ENCODE peak calls at places on chromosomes 2 and 18, in seven cellular contexts. F, L, N, Z, S, P and O are unnamed samples.

GRCh38 chr2:40466332-40466731 is 14.4 kb upstream of the SLC8A1 start:
- DNase-seq in F (no peak), S (no peak), Z (no peak), L (no peak), P (no peak), N (no peak), O (no peak)

GRCh38 chr2:173876833-173877413 is 88.2 kb downstream of the SP3 start:
- DNase-seq in N (no peak), F (no peak), Z (no peak), L (no peak), S (no peak), P (no peak), O (no peak)

GRCh38 chr2:170972508-170973224 is 43.6 kb downstream of the GORASP2 start:
- DNase-seq in L (no peak), Z (no peak), S (no peak), N (no peak), F (no peak), P (no peak), O (no peak)

GRCh38 chr2:240433973-240434727 is 1.3 kb upstream of the GPC1 start:
- DNase-seq in N (peak; percentile 81), S (no peak), P (peak; percentile 74), Z (peak; percentile 69), F (peak; percentile 16), L (peak; percentile 98), O (peak; percentile 98)

GRCh38 chr2:237529452-237530402 is 36.6 kb upstream of the PRLH start:
- DNase-seq in Z (peak; percentile 23), F (no peak), L (no peak), P (no peak), N (no peak), S (no peak), O (no peak)

GRCh38 chr2:101258804-101259203 is 6.1 kb downstream of the CNOT11 start:
- DNase-seq in P (no peak), Z (no peak), L (no peak), N (no peak), S (no peak), F (no peak), O (no peak)

GRCh38 chr2:30232027-30232800 is 880 bp downstream of the LBH start:
- DNase-seq in Z (peak; percentile 63), S (peak; percentile 47), L (peak; percentile 39), P (peak; percentile 79), F (peak; percentile 53), N (no peak), O (no peak)

GRCh38 chr2:54845514-54845913 is 122.1 kb downstream of the EML6 start:
- DNase-seq in N (no peak), L (no peak), F (no peak), Z (no peak), S (no peak), P (no peak), O (no peak)

GRCh38 chr2:10276481-10277292 is 26.0 kb upstream of the HPCAL1 start:
- DNase-seq in L (no peak), N (no peak), S (no peak), Z (no peak), P (peak; percentile 67), F (no peak), O (no peak)

GRCh38 chr2:39696072-39696471 is 30.4 kb downstream of the TMEM178A start:
- DNase-seq in Z (no peak), P (no peak), S (no peak), N (peak; percentile 80), L (peak; percentile 9), F (no peak), O (no peak)

GRCh38 chr2:68776124-68776523 is 41.5 kb downstream of the ARHGAP25 start:
- DNase-seq in P (no peak), L (no peak), F (no peak), Z (no peak), N (no peak), S (no peak), O (no peak)

GRCh38 chr2:121633463-121633862 is 15.8 kb downstream of the CLASP1 start:
- DNase-seq in F (no peak), N (no peak), P (no peak), Z (no peak), S (no peak), L (no peak), O (no peak)

GRCh38 chr2:232884549-232885263 is 14.6 kb downstream of the SNORC start:
- DNase-seq in F (peak; percentile 5), N (no peak), P (peak; percentile 45), Z (no peak), L (no peak), S (no peak), O (no peak)

GRCh38 chr2:216082805-216083204 is 1.1 kb downstream of the TMEM169 start:
- DNase-seq in P (no peak), N (no peak), S (no peak), Z (peak; percentile 41), F (no peak), L (no peak), O (no peak)

GRCh38 chr2:218540015-218540414 is 28.1 kb downstream of the USP37 start:
- DNase-seq in N (peak; percentile 23), F (no peak), S (no peak), L (no peak), P (no peak), Z (no peak), O (no peak)

GRCh38 chr2:111032721-111033532 is 87.8 kb upstream of the BCL2L11 start:
- DNase-seq in S (peak; percentile 53), N (no peak), P (no peak), L (peak; percentile 69), Z (no peak), F (no peak), O (no peak)

DNA sequence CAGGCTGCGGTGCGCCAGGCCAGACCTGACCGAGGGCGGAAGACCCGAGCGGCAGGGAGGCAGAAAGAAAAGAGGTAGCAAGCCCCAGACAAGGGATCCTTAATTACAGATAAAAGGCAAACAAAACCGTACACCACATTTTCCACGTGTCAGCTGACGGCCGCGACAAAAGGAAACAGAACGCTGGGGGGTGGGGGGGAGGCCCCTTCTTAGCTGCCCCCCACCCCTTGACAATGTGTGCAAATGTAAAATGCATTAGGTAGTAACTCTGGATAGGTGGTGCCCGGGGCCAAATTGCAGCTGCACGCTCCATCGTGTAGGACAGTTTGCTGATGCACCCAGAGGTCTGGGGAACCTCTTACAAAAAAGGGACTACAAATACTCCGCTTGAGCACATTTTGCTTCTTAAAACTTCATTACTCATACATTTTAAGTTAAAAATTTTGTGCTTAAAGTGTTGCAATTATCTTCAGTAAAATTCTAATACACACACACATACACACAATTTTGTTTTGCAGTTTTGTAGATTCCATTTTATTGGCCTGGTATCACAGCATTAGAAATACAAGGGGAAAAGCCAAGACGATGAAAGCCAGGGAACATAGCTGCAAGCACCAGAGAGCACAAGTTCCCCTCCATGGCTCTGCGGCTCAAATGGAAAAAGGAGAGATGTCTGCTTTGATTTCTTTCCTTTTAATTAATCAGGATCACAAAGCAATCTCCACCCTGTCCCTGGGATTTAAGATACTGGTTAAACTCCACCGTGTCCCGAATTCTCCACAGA is 582.2 kb downstream of the ZEB2 start:
- DNase-seq in P (no peak), N (no peak), Z (peak; percentile 30), F (no peak), S (no peak), L (no peak), O (no peak)
- H3K27ac ChIP-seq in P (no peak overlapping the region), N (no peak overlapping the region), Z (peak overlapping the region; percentile 47), F (peak overlapping the region; percentile 73), S (peak overlapping the region; percentile 78), L (no peak overlapping the region), O (no peak overlapping the region)

DNA sequence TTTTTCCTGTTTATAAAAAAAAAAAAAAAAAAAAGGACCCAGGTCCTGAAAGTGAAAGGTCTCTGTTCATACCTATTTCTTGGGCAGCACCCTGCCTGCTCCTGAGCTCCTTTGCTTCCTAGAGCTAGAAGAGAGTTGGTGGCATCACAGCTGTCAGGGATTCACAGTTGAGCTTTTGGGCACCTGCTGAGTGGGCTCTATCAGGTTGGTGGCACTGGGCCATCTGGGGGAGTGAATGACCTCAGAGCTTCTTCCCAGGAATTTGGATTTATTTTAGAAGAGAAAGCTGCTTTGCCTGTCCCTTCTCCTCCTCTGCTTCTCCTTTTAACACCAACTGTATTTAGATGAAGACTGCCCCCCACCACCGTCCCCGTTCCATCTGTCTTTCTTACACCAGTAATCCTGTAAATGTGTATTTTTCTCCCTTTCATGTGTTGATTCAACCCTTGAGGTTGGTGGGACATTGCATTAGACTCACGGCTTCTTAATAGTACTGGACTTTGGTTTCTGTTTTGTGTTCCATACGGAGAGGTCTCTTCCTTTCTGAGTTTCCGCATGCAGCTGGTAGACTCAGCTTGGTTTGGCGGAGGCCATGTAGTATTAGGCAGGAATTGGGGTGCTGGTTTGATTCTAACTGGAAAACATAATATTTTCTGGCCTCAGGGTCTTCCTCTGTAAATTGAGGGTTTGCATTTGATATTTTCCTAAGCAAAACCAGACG is 7.6 kb upstream of the MGAT5 start:
- DNase-seq in L (no peak), S (no peak), Z (no peak), F (no peak), N (no peak), P (no peak), O (no peak)
- H3K27ac ChIP-seq in L (no peak overlapping the region), S (peak overlapping the region; percentile 44), Z (no peak overlapping the region), F (peak overlapping the region; percentile 50), N (no peak overlapping the region), P (no peak overlapping the region), O (no peak overlapping the region)

GRCh38 chr2:172471168-172471567 is 43.8 kb downstream of the ITGA6 start:
- DNase-seq in N (no peak), Z (no peak), F (no peak), P (no peak), S (no peak), L (no peak), O (no peak)
- H3K27ac ChIP-seq in N (no peak overlapping the region), Z (no peak overlapping the region), F (no peak overlapping the region), P (no peak overlapping the region), S (no peak overlapping the region), L (no peak overlapping the region), O (no peak overlapping the region)

GRCh38 chr2:46347649-46348280 is 50.6 kb downstream of the EPAS1 start:
- DNase-seq in S (no peak), P (no peak), L (no peak), Z (no peak), N (no peak), F (no peak), O (no peak)
- H3K27ac ChIP-seq in S (no peak overlapping the region), P (no peak overlapping the region), L (no peak overlapping the region), Z (peak overlapping the region; percentile 82), N (no peak overlapping the region), F (peak overlapping the region; percentile 87), O (no peak overlapping the region)

GRCh38 chr2:64876137-64876647 is 113.0 kb upstream of the SLC1A4 start:
- DNase-seq in N (no peak), P (no peak), S (no peak), Z (peak; percentile 69), L (peak; percentile 72), F (no peak), O (peak; percentile 78)
- H3K27ac ChIP-seq in N (no peak overlapping the region), P (no peak overlapping the region), S (peak overlapping the region; percentile 29), Z (no peak overlapping the region), L (peak overlapping the region; percentile 53), F (peak overlapping the region; percentile 51), O (peak overlapping the region; percentile 67)

DNA sequence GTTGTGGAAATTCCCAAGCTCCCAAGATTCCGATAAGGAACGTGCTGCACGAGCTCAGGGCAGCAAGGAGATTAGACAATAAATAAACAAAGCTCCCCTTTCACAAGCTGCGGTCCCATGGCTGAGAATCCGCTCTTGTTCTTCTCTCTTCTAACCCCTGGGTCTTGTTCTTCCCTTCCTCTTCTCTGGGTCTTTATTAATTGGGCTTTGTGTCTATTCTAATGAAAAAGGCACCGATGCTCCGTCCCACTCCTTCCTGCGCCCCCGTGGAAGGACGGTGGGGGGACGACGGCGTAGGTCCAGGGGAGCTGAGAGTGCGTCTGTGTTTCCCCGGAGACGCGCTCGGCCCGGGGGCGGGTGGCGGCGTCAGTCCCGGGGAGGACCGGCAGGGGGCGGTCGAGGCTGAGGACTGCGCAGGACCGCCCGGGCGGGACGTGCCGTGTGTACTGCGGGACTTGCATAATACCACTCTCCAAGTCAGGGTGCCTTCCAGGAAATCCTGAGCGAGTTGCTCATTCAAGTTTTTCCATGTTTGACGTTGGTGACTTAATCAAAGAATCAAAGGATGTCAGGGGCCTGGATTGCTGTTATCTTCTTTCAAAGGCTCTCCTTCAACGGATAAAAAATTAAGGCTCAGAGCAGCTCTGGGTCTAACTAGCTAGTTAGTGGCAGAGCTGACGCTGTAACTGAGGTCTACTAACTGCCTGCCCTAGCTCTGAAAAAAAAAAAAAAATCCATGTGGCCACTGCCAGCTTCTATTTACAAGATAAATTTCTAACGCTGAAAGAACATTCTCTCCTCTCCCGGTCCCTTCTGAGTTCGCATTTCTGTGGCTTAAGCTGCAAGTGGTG is 321.4 kb downstream of the TGIF1 start:
- DNase-seq in L (peak; percentile 91), F (peak; percentile 86), N (peak; percentile 88), Z (peak; percentile 82), S (peak; percentile 90), P (peak; percentile 92), O (peak; percentile 78)
- H3K27ac ChIP-seq in L (peak overlapping the region; percentile 13), F (peak overlapping the region; percentile 62), N (peak overlapping the region; percentile 77), Z (peak overlapping the region; percentile 43), S (peak overlapping the region; percentile 61), P (no peak overlapping the region), O (peak overlapping the region; percentile 25)